ENCODE peak calls at places on chromosomes 6 and 20, in ten cellular contexts. X, M, W, K, T, Q, L, D, E and Z are unnamed samples.
A peak's percentile ranks its signal among the peaks of the same experiment; 100 is the strongest.

GRCh38 chr6:170463101-170463721 is 89.9 kb downstream of the PSMB1 start:
- DNase-seq in M (no peak), T (no peak), L (no peak), E (no peak), W (no peak), D (no peak), K (no peak), X (no peak), Q (no peak), Z (no peak)

GRCh38 chr20:40442181-40442963 is 246.7 kb downstream of the MAFB start:
- DNase-seq in X (no peak), K (no peak), Q (no peak), D (no peak), L (no peak), W (peak; percentile 6), T (no peak), M (peak; percentile 10), E (no peak), Z (peak; percentile 68)

GRCh38 chr20:51237790-51238189 is 214.9 kb upstream of the KCNG1 start:
- DNase-seq in Q (no peak), D (no peak), X (no peak), E (no peak), M (no peak), K (no peak), L (no peak), T (no peak), W (no peak), Z (no peak)

GRCh38 chr6:10276106-10276505 is 138.8 kb downstream of the TFAP2A start:
- DNase-seq in E (no peak), W (peak; percentile 25), T (no peak), Q (no peak), L (no peak), M (peak; percentile 38), K (no peak), X (no peak), D (no peak), Z (no peak)

GRCh38 chr6:108671175-108671574 is 110.5 kb downstream of the FOXO3 start:
- DNase-seq in E (no peak), T (no peak), L (no peak), D (no peak), Q (no peak), M (no peak), X (no peak), W (no peak), K (no peak), Z (no peak)

GRCh38 chr6:136593748-136594490 is 43.7 kb upstream of the MAP7 start:
- DNase-seq in D (peak; percentile 13), L (no peak), E (peak; percentile 49), X (no peak), M (peak; percentile 100), Q (peak; percentile 36), K (no peak), T (no peak), W (peak; percentile 99), Z (no peak)

GRCh38 chr20:36538026-36538764 is 3.1 kb upstream of the MYL9 start:
- DNase-seq in D (no peak), X (no peak), Q (no peak), M (no peak), T (no peak), E (no peak), L (no peak), K (no peak), W (no peak), Z (no peak)

GRCh38 chr20:25247100-25247665 is 702 bp upstream of the PYGB start:
- DNase-seq in T (peak; percentile 81), L (peak; percentile 26), X (peak; percentile 83), W (peak; percentile 65), E (peak; percentile 57), Q (no peak), K (no peak), M (peak; percentile 64), D (peak; percentile 8), Z (no peak)

GRCh38 chr6:161833099-161833860 is 559.4 kb upstream of the AGPAT4 start:
- DNase-seq in W (no peak), T (no peak), E (no peak), L (no peak), Q (no peak), D (no peak), K (no peak), X (no peak), M (no peak), Z (peak; percentile 88)

GRCh38 chr20:31452575-31452974 is 12.1 kb downstream of the DEFB123 start:
- DNase-seq in K (no peak), Q (no peak), D (no peak), M (no peak), L (no peak), W (no peak), E (no peak), X (no peak), T (no peak), Z (no peak)

GRCh38 chr6:75488026-75488425 is 5.6 kb downstream of the FILIP1 start:
- DNase-seq in X (no peak), T (no peak), L (no peak), M (no peak), E (no peak), K (no peak), W (peak; percentile 62), Q (no peak), D (no peak), Z (no peak)

GRCh38 chr6:133891814-133892443 is 3.0 kb downstream of the TCF21 start:
- DNase-seq in D (no peak), E (no peak), K (no peak), Q (no peak), W (no peak), T (no peak), X (no peak), L (no peak), M (no peak), Z (no peak)

GRCh38 chr6:112571886-112572285 is 224.8 kb downstream of the RFPL4B start:
- DNase-seq in W (peak; percentile 90), M (no peak), Q (no peak), K (no peak), D (no peak), T (no peak), L (no peak), X (no peak), E (no peak), Z (no peak)

GRCh38 chr6:108163644-108164536 is 1.9 kb upstream of the NR2E1 start:
- DNase-seq in T (no peak), W (no peak), D (no peak), K (no peak), X (no peak), M (no peak), Q (no peak), L (no peak), E (no peak), Z (peak; percentile 74)

GRCh38 chr6:3389390-3390167 is 67.3 kb downstream of the SLC22A23 start:
- DNase-seq in K (peak; percentile 47), D (no peak), W (peak; percentile 96), X (no peak), L (no peak), Q (no peak), E (no peak), T (peak; percentile 68), M (no peak), Z (no peak)

GRCh38 chr20:43681991-43682410 is 15.1 kb downstream of the MYBL2 start:
- DNase-seq in L (no peak), Q (no peak), X (no peak), W (no peak), D (no peak), M (no peak), T (no peak), E (no peak), K (no peak), Z (no peak)

GRCh38 chr20:17735206-17735804 is 35.5 kb downstream of the BANF2 start:
- DNase-seq in E (no peak), M (peak; percentile 45), X (no peak), Q (peak; percentile 32), D (no peak), T (no peak), W (peak; percentile 19), L (no peak), K (no peak), Z (no peak)

GRCh38 chr20:37524859-37525708 is 2.6 kb downstream of the BLCAP start:
- DNase-seq in E (no peak), K (no peak), M (peak; percentile 59), Q (peak; percentile 83), X (no peak), T (no peak), L (no peak), D (no peak), W (peak; percentile 73), Z (no peak)

GRCh38 chr20:18654448-18654773 is 66.6 kb downstream of the DTD1 start:
- DNase-seq in K (no peak), X (no peak), T (no peak), L (no peak), E (no peak), M (no peak), W (no peak), D (no peak), Q (no peak), Z (no peak)

GRCh38 chr6:164927288-164928040 is 381.9 kb downstream of the C6orf118 start:
- DNase-seq in M (peak; percentile 69), X (peak; percentile 70), E (peak; percentile 49), L (peak; percentile 2), D (peak; percentile 38), T (peak; percentile 58), Q (peak; percentile 1), K (peak; percentile 70), W (peak; percentile 53), Z (no peak)

GRCh38 chr6:10411131-10411914 is 3.6 kb downstream of the TFAP2A start:
- DNase-seq in D (no peak), K (no peak), E (no peak), M (no peak), Q (no peak), X (no peak), L (no peak), W (no peak), T (peak; percentile 16), Z (no peak)

GRCh38 chr20:44748005-44748370 is 2.3 kb downstream of the KCNK15 start:
- DNase-seq in L (no peak), X (peak; percentile 66), K (no peak), M (no peak), T (no peak), Q (no peak), E (no peak), W (no peak), D (no peak), Z (no peak)

GRCh38 chr20:19767070-19767469 is 9.0 kb downstream of the RIN2 start:
- DNase-seq in E (no peak), K (no peak), L (no peak), M (peak; percentile 77), T (no peak), Q (no peak), X (no peak), D (no peak), W (no peak), Z (no peak)

GRCh38 chr6:155100087-155100486 is 105.0 kb downstream of the TIAM2 start:
- DNase-seq in X (no peak), E (no peak), D (no peak), W (no peak), L (peak; percentile 94), Q (no peak), T (peak; percentile 56), M (peak; percentile 43), K (no peak), Z (no peak)